ENCODE peak calls at places on chromosomes 12 and 14, in seven cellular contexts. Y is HCT116, H is A549, J is ovary, T is GM12891, O is prostate gland, I is transverse colon. U is an unnamed sample.

GRCh38 chr12:57764662-57765002 is 2.2 kb downstream of the CYP27B1 start:
- DNase-seq in Y (no peak), H (no peak), J (no peak), T (no peak), O (no peak), I (no peak), U (no peak)

GRCh38 chr12:43957732-43958131 is 121.9 kb downstream of the TMEM117 start:
- DNase-seq in Y (peak), H (peak), J (no peak), T (peak), O (no peak), I (no peak), U (peak)

GRCh38 chr14:67263499-67264149 is 22.4 kb downstream of the PALS1 start:
- DNase-seq in Y (no peak), H (no peak), J (no peak), T (no peak), O (no peak), I (no peak), U (no peak)

GRCh38 chr12:124771462-124772361 is 92.0 kb downstream of the SCARB1 start:
- DNase-seq in Y (peak), H (peak), J (peak), T (peak), O (peak), I (peak), U (peak)

GRCh38 chr14:80275208-80275850 is 64.0 kb upstream of the DIO2 start:
- DNase-seq in Y (no peak), H (no peak), J (no peak), T (no peak), O (no peak), I (no peak), U (no peak)

GRCh38 chr12:129997239-129997638 is 93.4 kb upstream of the TMEM132D start:
- DNase-seq in Y (no peak), H (no peak), J (no peak), T (no peak), O (no peak), I (no peak), U (no peak)

GRCh38 chr12:22234561-22234960 is 99.9 kb downstream of the ST8SIA1 start:
- DNase-seq in Y (no peak), H (no peak), J (no peak), T (no peak), O (no peak), I (no peak), U (no peak)

GRCh38 chr14:101877766-101878165 is 86.6 kb upstream of the DYNC1H1 start:
- DNase-seq in Y (no peak), H (no peak), J (no peak), T (no peak), O (no peak), I (no peak), U (no peak)

GRCh38 chr12:96211989-96212388 is 17.8 kb downstream of the ELK3 start:
- DNase-seq in Y (no peak), H (no peak), J (no peak), T (no peak), O (no peak), I (no peak), U (no peak)

GRCh38 chr12:111788178-111788654 is 21.5 kb downstream of the ALDH2 start:
- DNase-seq in Y (no peak), H (no peak), J (peak), T (no peak), O (no peak), I (no peak), U (no peak)

GRCh38 chr12:43937947-43938346 is 102.1 kb downstream of the TMEM117 start:
- DNase-seq in Y (no peak), H (peak), J (no peak), T (no peak), O (no peak), I (no peak), U (no peak)

GRCh38 chr12:92439397-92439779 is 263.4 kb upstream of the PLEKHG7 start:
- DNase-seq in Y (no peak), H (peak), J (no peak), T (no peak), O (peak), I (no peak), U (peak)

GRCh38 chr14:74539503-74539902 is 45.9 kb downstream of the ISCA2 start:
- DNase-seq in Y (no peak), H (no peak), J (peak), T (no peak), O (no peak), I (no peak), U (no peak)

GRCh38 chr12:6346235-6346832 is 4.5 kb upstream of the TNFRSF1A start:
- DNase-seq in Y (no peak), H (no peak), J (no peak), T (no peak), O (no peak), I (no peak), U (no peak)

GRCh38 chr12:6345319-6346071 is 3.6 kb upstream of the TNFRSF1A start:
- DNase-seq in Y (peak), H (peak), J (no peak), T (no peak), O (no peak), I (no peak), U (no peak)

GRCh38 chr12:6351622-6352021 is 9.7 kb upstream of the TNFRSF1A start:
- DNase-seq in Y (no peak), H (no peak), J (no peak), T (no peak), O (no peak), I (no peak), U (no peak)

GRCh38 chr12:6346942-6347341 is 5.1 kb upstream of the TNFRSF1A start:
- DNase-seq in Y (no peak), H (no peak), J (no peak), T (no peak), O (no peak), I (no peak), U (no peak)

GRCh38 chr12:6347367-6348338 is 5.8 kb upstream of the TNFRSF1A start:
- DNase-seq in Y (no peak), H (no peak), J (peak), T (no peak), O (no peak), I (no peak), U (no peak)
- TF ChIP-seq POLR2A in Y (no peak), H (no peak), J (peak), T (no peak), O (no peak), I (no peak), U (no peak)

GRCh38 chr12:108333898-108334699 is 5.0 kb downstream of the CMKLR1 start:
- DNase-seq in Y (no peak), H (no peak), J (no peak), T (no peak), O (no peak), I (no peak), U (no peak)
- TF ChIP-seq POLR2A in Y (no peak), H (no peak), J (no peak), T (peak), O (no peak), I (no peak), U (no peak)

GRCh38 chr14:59481407-59482119 is 2.6 kb downstream of the L3HYPDH start:
- DNase-seq in Y (no peak), H (no peak), J (no peak), T (no peak), O (no peak), I (no peak), U (no peak)
- TF ChIP-seq POLR2A in Y (no peak), H (no peak), J (no peak), T (no peak), O (no peak), I (no peak), U (no peak)

DNA sequence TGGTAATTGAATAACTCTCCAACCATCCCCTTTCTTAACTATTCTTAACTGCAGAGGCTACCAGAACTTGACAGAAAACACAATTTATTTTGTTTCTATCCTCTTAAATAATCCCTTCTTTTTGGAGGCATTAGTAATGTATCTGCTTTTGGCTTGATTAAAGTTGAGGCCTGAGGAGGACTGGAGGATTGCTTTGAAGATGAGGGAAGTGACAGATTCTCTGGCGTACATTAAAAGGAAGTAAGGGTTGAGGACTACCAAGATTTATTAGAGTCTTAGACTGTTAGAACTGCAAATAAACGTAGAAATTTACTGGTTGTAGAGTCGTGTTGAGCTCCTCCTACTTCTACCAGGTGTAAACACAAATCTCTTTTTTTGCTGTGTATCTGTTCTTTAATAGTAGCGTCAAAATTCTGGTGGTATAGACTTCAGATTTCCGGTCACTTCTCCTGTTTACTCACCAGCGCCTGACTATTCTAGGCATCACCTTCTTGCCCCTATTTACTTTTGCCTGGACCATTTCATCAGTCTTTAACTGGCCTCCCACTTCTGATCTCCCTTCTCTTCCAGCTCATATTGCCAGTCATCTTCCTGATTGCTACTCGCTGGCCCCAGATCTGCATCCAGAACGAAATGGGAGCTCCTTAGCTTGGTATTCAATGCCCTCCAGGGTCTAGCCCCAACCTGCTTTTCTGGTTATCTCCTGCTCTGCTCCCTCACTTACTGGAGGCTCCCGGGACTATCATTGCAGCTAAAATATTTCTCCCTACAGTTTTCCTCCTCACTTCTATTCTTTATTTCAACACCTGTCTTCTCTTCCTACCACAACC is 8.5 kb upstream of the EID3 start:
- DNase-seq in Y (no peak), H (no peak), J (no peak), T (no peak), O (no peak), I (no peak), U (no peak)
- TF ChIP-seq POLR2A in Y (no peak), H (no peak), J (no peak), T (no peak), O (no peak), I (no peak), U (no peak)

DNA sequence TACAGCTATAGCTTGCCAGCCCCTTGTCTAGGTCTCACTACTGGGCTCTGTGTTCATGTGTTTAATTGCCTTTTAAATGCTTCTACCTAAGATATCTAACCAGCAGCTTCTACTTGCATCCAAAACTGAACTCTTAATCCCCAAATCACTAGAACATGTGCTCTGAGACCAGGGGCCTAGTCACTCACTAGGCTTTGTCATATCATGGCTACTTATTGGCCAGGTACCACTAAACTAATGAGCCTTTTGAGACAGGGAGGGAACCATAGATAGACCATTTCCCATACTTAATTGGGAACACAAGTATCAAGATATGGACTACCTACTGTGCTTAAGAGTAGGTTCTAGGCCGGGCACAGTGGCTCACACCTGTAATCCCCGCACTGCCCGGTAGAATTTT is 6.5 kb downstream of the HSP90B1 start:
- DNase-seq in Y (no peak), H (no peak), J (no peak), T (no peak), O (no peak), I (no peak), U (no peak)
- TF ChIP-seq POLR2A in Y (no peak), H (no peak), J (no peak), T (no peak), O (no peak), I (no peak), U (no peak)

GRCh38 chr12:119704065-119704747 is 36.3 kb downstream of the PRKAB1 start:
- DNase-seq in Y (no peak), H (no peak), J (no peak), T (no peak), O (no peak), I (no peak), U (peak)
- TF ChIP-seq POLR2A in Y (no peak), H (no peak), J (no peak), T (no peak), O (no peak), I (no peak), U (no peak)